ENCODE peak calls at places on chromosome 22, in seven cellular contexts. U is activated CD4-positive, alpha-beta T cell treated with anti-CD3 and anti-CD28 coated beads, Interleukin-2, amount 50 U/mL, for 1 hour; O is ELR; B is neural progenitor cell; Q is DMS79 treated with DMSO at 0.1 percent for 48 hours; J is KBM-7; F is GM23338. D is an unnamed sample.

GRCh38 chr22:41532908-41533825 is 11.1 kb downstream of the POLR3H start:
- DNase-seq in U (peak), O (peak), B (peak), Q (no peak), J (peak), F (peak), D (no peak)

GRCh38 chr22:30205281-30206115 is 41.1 kb downstream of the LIF start:
- DNase-seq in U (no peak), O (peak), B (no peak), Q (no peak), J (no peak), F (no peak), D (peak)

GRCh38 chr22:22895776-22896445 is 8.3 kb downstream of the IGLL5 start:
- DNase-seq in U (no peak), O (no peak), B (no peak), Q (no peak), J (no peak), F (no peak), D (no peak)

GRCh38 chr22:49771266-49772065 is 56.2 kb downstream of the BRD1 start:
- DNase-seq in U (no peak), O (no peak), B (no peak), Q (no peak), J (no peak), F (peak), D (no peak)

GRCh38 chr22:45645526-45646414 is 25.9 kb upstream of the ATXN10 start:
- DNase-seq in U (peak), O (peak), B (peak), Q (no peak), J (peak), F (peak), D (peak)

GRCh38 chr22:32994046-32994827 is 63.9 kb downstream of the SYN3 start:
- DNase-seq in U (no peak), O (no peak), B (peak), Q (no peak), J (no peak), F (peak), D (no peak)

GRCh38 chr22:36505998-36506635 is 723 bp downstream of the FOXRED2 start:
- DNase-seq in U (no peak), O (no peak), B (no peak), Q (no peak), J (no peak), F (no peak), D (no peak)

GRCh38 chr22:40391417-40391816 is 21.0 kb downstream of the SGSM3 start:
- DNase-seq in U (no peak), O (no peak), B (no peak), Q (no peak), J (no peak), F (no peak), D (no peak)

GRCh38 chr22:42180349-42180842 is 49.8 kb upstream of the CYP2D6 start:
- DNase-seq in U (peak), O (peak), B (no peak), Q (peak), J (no peak), F (no peak), D (no peak)

GRCh38 chr22:17712441-17712840 is 61.8 kb downstream of the BID start:
- DNase-seq in U (no peak), O (peak), B (no peak), Q (no peak), J (no peak), F (no peak), D (peak)

GRCh38 chr22:37057796-37058510 is 6.4 kb downstream of the KCTD17 start:
- DNase-seq in U (no peak), O (no peak), B (no peak), Q (no peak), J (no peak), F (no peak), D (no peak)

GRCh38 chr22:29479417-29480261 is at the start of gene NEFH:
- DNase-seq in U (no peak), O (no peak), B (peak), Q (peak), J (no peak), F (peak), D (no peak)

GRCh38 chr22:26610072-26610958 is 7.5 kb downstream of the CRYBB1 start:
- DNase-seq in U (peak), O (peak), B (no peak), Q (no peak), J (no peak), F (no peak), D (peak)

D was measured in foreskin keratinocyte.